ENCODE peak calls at places on chromosomes 16 and 17, in five cellular contexts. One of them, this sample, is unnamed.

GRCh38 chr16:15771694-15772093 is 85.1 kb downstream of the MYH11 start:
- DNase-seq in A673: no peak
- DNase-seq in body of pancreas: no peak
- DNase-seq in cardiac fibroblast: no peak
- DNase-seq in HFF-Myc: no peak
- DNase-seq in this sample: no peak

GRCh38 chr17:45771473-45771959 is 12.6 kb upstream of the CRHR1 start:
- DNase-seq in A673: no peak
- DNase-seq in body of pancreas: no peak
- DNase-seq in cardiac fibroblast: no peak
- DNase-seq in HFF-Myc: no peak
- DNase-seq in this sample: no peak

GRCh38 chr17:31064707-31065106 is 30.1 kb upstream of the NF1 start:
- DNase-seq in A673: no peak
- DNase-seq in body of pancreas: no peak
- DNase-seq in cardiac fibroblast: no peak
- DNase-seq in HFF-Myc: no peak
- DNase-seq in this sample: no peak

GRCh38 chr16:24869033-24869432 is 23.3 kb downstream of the SLC5A11 start:
- DNase-seq in A673: no peak
- DNase-seq in body of pancreas: no peak
- DNase-seq in cardiac fibroblast: no peak
- DNase-seq in HFF-Myc: no peak
- DNase-seq in this sample: no peak

GRCh38 chr17:55756689-55757088 is 5.8 kb downstream of the PCTP start:
- DNase-seq in A673: no peak
- DNase-seq in body of pancreas: no peak
- DNase-seq in cardiac fibroblast: no peak
- DNase-seq in HFF-Myc: no peak
- DNase-seq in this sample: no peak

GRCh38 chr16:50496990-50497389 is 51.2 kb upstream of the NKD1 start:
- DNase-seq in A673: no peak
- DNase-seq in body of pancreas: no peak
- DNase-seq in cardiac fibroblast: no peak
- DNase-seq in HFF-Myc: no peak
- DNase-seq in this sample: no peak

GRCh38 chr17:48996696-48997102 is 486 bp upstream of the IGF2BP1 start:
- DNase-seq in A673: no peak
- DNase-seq in body of pancreas: no peak
- DNase-seq in cardiac fibroblast: no peak
- DNase-seq in HFF-Myc: no peak
- DNase-seq in this sample: no peak

GRCh38 chr17:59859444-59860025 is 33.2 kb downstream of the TUBD1 start:
- DNase-seq in A673: peak
- DNase-seq in body of pancreas: no peak
- DNase-seq in cardiac fibroblast: peak
- DNase-seq in HFF-Myc: no peak
- DNase-seq in this sample: peak

DNA sequence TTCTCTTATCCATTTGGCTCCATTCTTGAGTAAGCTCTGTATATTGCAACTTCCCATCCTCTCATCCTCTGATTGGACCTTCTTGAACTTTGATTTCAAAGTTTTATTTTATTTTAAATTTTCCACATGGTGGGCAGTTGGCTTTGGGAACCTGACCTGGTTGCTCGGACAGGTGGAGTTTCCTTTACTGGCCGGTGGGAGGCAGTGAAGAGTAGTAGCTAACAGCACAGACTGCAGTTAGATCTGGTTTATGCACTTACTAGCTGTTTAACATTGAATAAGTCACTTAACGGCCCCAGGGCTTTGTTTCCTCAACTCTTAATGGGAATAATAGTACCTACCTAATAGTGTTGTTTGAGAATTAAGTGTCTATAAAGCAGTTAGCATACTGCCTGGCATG is 92.8 kb downstream of the GPR139 start:
- DNase-seq in A673: peak
- DNase-seq in body of pancreas: peak
- DNase-seq in cardiac fibroblast: peak
- DNase-seq in HFF-Myc: no peak
- DNase-seq in this sample: no peak
- TF ChIP-seq CTCF in A673: peak
- TF ChIP-seq CTCF in body of pancreas: no peak
- TF ChIP-seq CTCF in cardiac fibroblast: peak
- TF ChIP-seq CTCF in HFF-Myc: peak
- TF ChIP-seq CTCF in this sample: peak

DNA sequence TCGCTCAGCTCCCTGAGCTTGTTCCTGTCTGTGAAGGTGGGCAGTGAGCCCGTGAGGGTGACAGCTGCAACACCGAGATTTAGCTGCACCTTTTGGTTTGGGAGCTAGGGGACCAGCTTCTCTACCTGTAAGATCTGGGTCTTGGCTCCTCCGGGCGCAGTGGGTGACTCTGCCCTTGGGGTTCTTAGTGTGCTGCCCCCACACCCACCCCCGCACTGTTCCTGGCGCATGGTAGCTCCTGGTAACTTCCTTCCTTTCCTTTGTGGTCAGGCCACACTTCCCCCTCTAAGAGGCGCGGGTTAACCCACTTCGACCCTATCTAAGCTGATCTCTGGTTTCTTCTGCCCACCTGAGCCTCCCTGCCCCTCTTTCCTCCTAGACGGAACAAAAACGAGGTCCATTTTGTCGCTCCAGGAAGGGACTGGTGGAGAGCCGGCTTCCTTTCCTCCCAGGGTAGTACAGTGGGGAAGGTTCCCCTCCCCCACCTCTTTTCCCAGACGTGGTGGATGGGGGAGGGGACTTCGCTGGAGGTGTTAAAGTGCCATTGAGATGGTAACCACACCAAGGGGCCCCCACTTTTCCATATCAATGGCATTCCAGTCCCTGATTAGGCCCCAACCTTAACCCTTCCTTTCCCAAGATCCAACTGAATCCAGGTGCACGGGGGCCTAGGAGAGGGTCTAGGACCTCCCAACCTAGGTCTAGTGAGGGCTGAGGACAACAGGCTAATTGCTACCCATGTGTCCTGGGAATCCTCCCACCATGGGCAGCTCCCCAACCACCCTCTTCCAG is 4.6 kb upstream of the CLDN9 start:
- DNase-seq in A673: no peak
- DNase-seq in body of pancreas: peak
- DNase-seq in cardiac fibroblast: no peak
- DNase-seq in HFF-Myc: no peak
- DNase-seq in this sample: no peak
- H3K4me3 ChIP-seq in A673: no peak
- H3K4me3 ChIP-seq in body of pancreas: no peak
- H3K4me3 ChIP-seq in cardiac fibroblast: no peak
- H3K4me3 ChIP-seq in HFF-Myc: no peak
- H3K4me3 ChIP-seq in this sample: no peak

GRCh38 chr16:56970934-56971767 is 9.4 kb downstream of the CETP start:
- DNase-seq in A673: no peak
- DNase-seq in body of pancreas: peak
- DNase-seq in cardiac fibroblast: no peak
- DNase-seq in HFF-Myc: no peak
- DNase-seq in this sample: no peak
- TF ChIP-seq CTCF in A673: no peak
- TF ChIP-seq CTCF in body of pancreas: no peak
- TF ChIP-seq CTCF in cardiac fibroblast: no peak
- TF ChIP-seq CTCF in HFF-Myc: no peak
- TF ChIP-seq CTCF in this sample: no peak

GRCh38 chr17:21125862-21126261 is 902 bp upstream of the DHRS7B start:
- DNase-seq in A673: peak
- DNase-seq in body of pancreas: no peak
- DNase-seq in cardiac fibroblast: no peak
- DNase-seq in HFF-Myc: no peak
- DNase-seq in this sample: no peak
- H3K4me3 ChIP-seq in A673: peak
- H3K4me3 ChIP-seq in body of pancreas: no peak
- H3K4me3 ChIP-seq in cardiac fibroblast: no peak
- H3K4me3 ChIP-seq in HFF-Myc: no peak
- H3K4me3 ChIP-seq in this sample: no peak

GRCh38 chr17:74807376-74807775 is 31.2 kb upstream of the NAT9 start:
- DNase-seq in A673: no peak
- DNase-seq in body of pancreas: no peak
- DNase-seq in cardiac fibroblast: no peak
- DNase-seq in HFF-Myc: no peak
- DNase-seq in this sample: no peak
- TF ChIP-seq CTCF in A673: no peak
- TF ChIP-seq CTCF in body of pancreas: no peak
- TF ChIP-seq CTCF in cardiac fibroblast: no peak
- TF ChIP-seq CTCF in HFF-Myc: no peak
- TF ChIP-seq CTCF in this sample: no peak